ENCODE peak calls at places on chromosome 1, in four cellular contexts. W is GM12878, Y is spleen, J is GM23338. P is an unnamed sample.

GRCh38 chr1:95085376-95085775 is 12.6 kb upstream of the ALG14 start:
- DNase-seq in J (no peak), W (no peak), Y (no peak), P (no peak)

GRCh38 chr1:236534164-236534651 is 10.4 kb downstream of the LGALS8 start:
- DNase-seq in J (no peak), W (no peak), Y (no peak), P (no peak)

GRCh38 chr1:97277891-97278662 is 556.5 kb downstream of the PTBP2 start:
- DNase-seq in W (no peak), Y (no peak), J (no peak), P (no peak)

GRCh38 chr1:220575718-220576497 is 48.0 kb downstream of the MARK1 start:
- DNase-seq in Y (no peak), J (no peak), W (no peak), P (no peak)

GRCh38 chr1:186745531-186746146 is 65.4 kb upstream of the PTGS2 start:
- DNase-seq in Y (no peak), W (no peak), J (no peak), P (no peak)

GRCh38 chr1:51833700-51834099 is 44.8 kb downstream of the NRDC start:
- DNase-seq in J (no peak), W (no peak), Y (no peak), P (no peak)

GRCh38 chr1:199172286-199173124 is 533.7 kb downstream of the PTPRC start:
- DNase-seq in J (no peak), W (no peak), Y (no peak), P (no peak)

GRCh38 chr1:161956097-161956496 is 67.6 kb downstream of the OLFML2B start:
- DNase-seq in W (no peak), J (no peak), Y (no peak), P (no peak)

GRCh38 chr1:15797614-15798390 is 9.6 kb downstream of the UQCRHL start:
- DNase-seq in W (no peak), Y (no peak), J (no peak), P (no peak)

GRCh38 chr1:204262506-204263239 is 48.9 kb upstream of the GOLT1A start:
- DNase-seq in J (no peak), Y (no peak), W (no peak), P (no peak)

GRCh38 chr1:50656931-50657330 is 233.7 kb upstream of the DMRTA2 start:
- DNase-seq in Y (no peak), J (no peak), W (no peak), P (no peak)

GRCh38 chr1:70043806-70044205 is 161.6 kb downstream of the LRRC40 start:
- DNase-seq in W (no peak), Y (no peak), J (peak), P (no peak)

GRCh38 chr1:206766251-206766856 is 4.2 kb upstream of the IL19 start:
- DNase-seq in Y (peak), W (peak), J (no peak), P (no peak)

GRCh38 chr1:245172829-245173228 is 18.0 kb downstream of the KIF26B start:
- DNase-seq in Y (no peak), J (no peak), W (no peak), P (no peak)

GRCh38 chr1:236657398-236657797 is 28.9 kb upstream of the ACTN2 start:
- DNase-seq in J (no peak), W (no peak), Y (no peak), P (no peak)

GRCh38 chr1:1302006-1302430 is 5.7 kb downstream of the ACAP3 start:
- DNase-seq in J (peak), Y (no peak), W (no peak), P (no peak)

GRCh38 chr1:39085174-39085573 is 59.0 kb downstream of the NDUFS5 start:
- DNase-seq in Y (no peak), J (no peak), W (no peak), P (no peak)

GRCh38 chr1:172492421-172492820 is 40.5 kb upstream of the SUCO start:
- DNase-seq in J (no peak), W (no peak), Y (no peak), P (no peak)

GRCh38 chr1:40404670-40405462 is 31.3 kb downstream of the SMAP2 start:
- DNase-seq in Y (no peak), J (peak), W (no peak), P (no peak)

GRCh38 chr1:118716775-118717174 is 271.4 kb downstream of the TBX15 start:
- DNase-seq in J (peak), Y (no peak), W (no peak), P (no peak)

GRCh38 chr1:5978452-5978851 is 13.8 kb downstream of the NPHP4 start:
- DNase-seq in Y (peak), J (no peak), W (no peak), P (no peak)

GRCh38 chr1:176880954-176881595 is 283.4 kb downstream of the ASTN1 start:
- DNase-seq in Y (no peak), J (peak), W (no peak), P (no peak)

GRCh38 chr1:109613396-109614147 is 5.8 kb downstream of the GNAT2 start:
- DNase-seq in J (no peak), W (no peak), Y (no peak), P (no peak)

GRCh38 chr1:87335175-87335992 is 6.7 kb downstream of the LMO4 start:
- DNase-seq in J (peak), W (no peak), Y (peak), P (no peak)

GRCh38 chr1:221344693-221345092 is 397.2 kb downstream of the DUSP10 start:
- DNase-seq in W (no peak), J (no peak), Y (no peak), P (no peak)

GRCh38 chr1:157438236-157439012 is 113.9 kb downstream of the FCRL5 start:
- DNase-seq in W (no peak), Y (no peak), J (peak), P (no peak)

GRCh38 chr1:205913451-205914204 is 29.6 kb downstream of the SLC26A9 start:
- DNase-seq in W (no peak), Y (no peak), J (no peak), P (no peak)

GRCh38 chr1:38370716-38371504 is 324.3 kb upstream of the POU3F1 start:
- DNase-seq in W (no peak), J (peak), Y (no peak), P (peak)

GRCh38 chr1:12370241-12370980 is 140.6 kb downstream of the VPS13D start:
- DNase-seq in J (no peak), W (no peak), Y (no peak), P (no peak)

GRCh38 chr1:183228650-183229220 is 42.7 kb downstream of the LAMC2 start:
- DNase-seq in J (no peak), Y (no peak), W (no peak), P (no peak)

GRCh38 chr1:175808573-175808972 is 65.2 kb upstream of the TNR start:
- DNase-seq in Y (no peak), J (peak), W (no peak), P (no peak)

GRCh38 chr1:101101362-101101761 is 75.8 kb upstream of the DPH5 start:
- DNase-seq in Y (no peak), W (no peak), J (no peak), P (no peak)

GRCh38 chr1:204647114-204647804 is 38.3 kb downstream of the LRRN2 start:
- DNase-seq in W (peak), J (peak), Y (no peak), P (no peak)

DNA sequence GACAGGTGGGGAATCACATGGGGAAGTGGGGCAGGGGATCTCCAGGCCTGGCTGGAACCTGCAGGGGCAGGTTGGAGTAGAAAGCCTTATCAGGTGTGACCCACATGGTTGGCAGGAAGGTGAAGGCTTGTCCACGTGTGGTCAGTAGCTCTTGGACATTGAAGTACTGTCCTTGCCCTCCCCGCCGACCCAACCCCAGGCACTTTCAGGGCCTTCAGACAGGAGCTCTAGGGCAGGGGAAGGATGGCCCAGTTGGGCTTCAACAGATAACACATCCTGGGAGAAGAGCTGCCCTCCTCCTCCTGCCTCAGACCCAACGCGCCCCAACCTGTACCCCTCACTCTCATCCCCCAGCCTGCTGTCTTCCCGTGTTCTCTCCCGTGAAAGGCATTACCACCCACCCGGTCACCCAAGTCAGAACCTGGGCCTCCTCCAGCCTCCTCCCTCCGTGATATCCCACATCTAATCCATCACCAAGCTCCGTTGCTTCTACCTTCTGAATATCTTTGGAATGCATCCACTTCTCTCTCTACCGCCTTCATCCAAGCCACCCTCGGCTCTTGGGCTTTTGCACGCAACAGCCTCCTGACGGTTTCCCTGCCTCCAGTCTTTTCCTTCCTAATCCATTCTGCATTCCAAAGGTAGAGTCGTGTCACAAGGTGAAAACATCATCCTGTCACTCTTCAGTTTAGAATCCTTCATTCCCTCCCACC is 15.9 kb downstream of the PTPRF start:
- DNase-seq in W (no peak), J (no peak), Y (no peak), P (no peak)
- TF ChIP-seq POLR2AphosphoS5 in W (no peak), J (no peak), Y (no peak), P (no peak)

GRCh38 chr1:179971563-179972496 is 17.2 kb downstream of the CEP350 start:
- DNase-seq in W (no peak), Y (no peak), J (no peak), P (no peak)
- H3K4me3 ChIP-seq in W (no peak), Y (no peak), J (no peak), P (no peak)

GRCh38 chr1:3685229-3685628 is 32.9 kb downstream of the TP73 start:
- DNase-seq in Y (no peak), J (no peak), W (no peak), P (no peak)
- TF ChIP-seq POLR2AphosphoS5 in Y (no peak), J (no peak), W (no peak), P (no peak)

GRCh38 chr1:24928631-24929090 is 1.4 kb downstream of the RUNX3 start:
- DNase-seq in W (no peak), J (peak), Y (peak), P (no peak)

GRCh38 chr1:24927473-24927872 is 2.6 kb downstream of the RUNX3 start:
- DNase-seq in Y (no peak), J (no peak), W (no peak), P (no peak)

GRCh38 chr1:24926596-24927249 is 3.4 kb downstream of the RUNX3 start:
- DNase-seq in W (no peak), J (peak), Y (no peak), P (no peak)

GRCh38 chr1:24929091-24929875 is 793 bp downstream of the RUNX3 start:
- DNase-seq in W (no peak), Y (peak), J (peak), P (no peak)

DNA sequence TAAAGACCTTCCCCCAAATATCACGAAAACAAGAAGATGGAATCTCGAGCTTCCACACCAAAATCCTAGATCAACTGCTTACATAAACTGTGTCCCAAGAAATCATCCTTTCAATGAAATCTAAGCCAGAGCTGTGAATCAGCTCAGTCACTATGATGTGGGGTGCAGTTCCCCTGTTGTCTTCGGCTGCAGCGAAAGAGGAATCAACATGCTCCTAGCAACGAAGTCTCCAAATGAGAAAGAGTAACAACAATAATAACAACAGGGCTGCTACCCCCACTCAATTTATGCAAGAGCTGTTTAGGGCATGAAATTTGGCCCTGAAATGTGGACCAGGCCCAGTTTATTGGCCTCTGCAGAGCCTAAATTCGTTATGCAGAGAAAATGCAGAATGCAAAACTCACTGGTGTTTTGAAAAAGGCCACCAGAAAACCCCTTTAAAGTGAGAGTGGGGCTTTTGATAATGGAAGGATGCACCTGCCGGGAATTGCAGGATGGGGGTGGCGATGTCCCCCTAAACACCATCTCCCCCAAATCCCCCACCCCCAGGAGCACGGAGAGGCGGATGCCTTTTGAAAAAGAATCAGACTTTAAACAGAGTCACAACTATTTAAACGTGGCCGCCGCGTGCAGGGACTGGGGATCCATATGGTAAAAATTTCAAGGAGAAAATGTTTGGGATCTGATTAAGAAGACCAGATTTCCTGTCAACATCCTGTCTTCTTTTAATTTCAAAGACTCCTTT is 2.0 kb downstream of the RUNX3 start:
- DNase-seq in W (no peak), Y (no peak), J (peak), P (no peak)
- H3K4me3 ChIP-seq in W (peak), Y (peak), J (peak), P (peak)

GRCh38 chr1:153882296-153882912 is 40.4 kb downstream of the GATAD2B start:
- DNase-seq in J (peak), Y (no peak), W (no peak), P (no peak)

GRCh38 chr1:153881764-153882163 is 41.0 kb downstream of the GATAD2B start:
- DNase-seq in J (no peak), Y (no peak), W (no peak), P (no peak)

GRCh38 chr1:153880024-153880423 is 42.7 kb downstream of the GATAD2B start:
- DNase-seq in W (no peak), Y (no peak), J (no peak), P (no peak)

GRCh38 chr1:153883223-153883622 is 39.5 kb downstream of the GATAD2B start:
- DNase-seq in Y (no peak), W (no peak), J (no peak), P (no peak)

DNA sequence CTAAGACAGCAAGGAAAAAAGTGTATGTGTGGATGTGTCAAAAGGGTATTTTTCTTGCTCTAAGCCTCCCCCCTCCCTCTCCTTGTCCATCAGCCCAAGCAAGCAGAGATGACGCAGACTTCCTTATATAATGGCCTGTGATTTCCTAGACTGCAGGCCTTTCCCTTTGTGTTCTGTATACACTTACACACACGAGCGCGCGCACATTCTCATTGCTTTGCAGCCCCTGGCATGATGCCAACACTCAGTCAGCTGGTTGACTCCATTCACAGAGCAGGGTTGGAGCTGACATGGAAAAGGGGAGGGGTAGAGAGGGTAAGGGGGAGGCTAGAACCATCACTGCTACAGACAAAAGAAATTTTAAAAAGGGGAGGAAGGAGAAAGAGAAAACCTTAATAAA is 41.8 kb downstream of the GATAD2B start:
- DNase-seq in J (no peak), W (no peak), Y (peak), P (peak)
- TF ChIP-seq POLR2AphosphoS5 in J (no peak), W (no peak), Y (no peak), P (peak)

GRCh38 chr1:201630582-201630981 is 91.7 kb downstream of the NAV1 start:
- DNase-seq in Y (no peak), J (no peak), W (no peak), P (no peak)

GRCh38 chr1:201626629-201627275 is 87.8 kb downstream of the NAV1 start:
- DNase-seq in Y (no peak), J (no peak), W (no peak), P (no peak)

GRCh38 chr1:201625711-201626300 is 86.9 kb downstream of the NAV1 start:
- DNase-seq in W (no peak), J (no peak), Y (no peak), P (no peak)

GRCh38 chr1:201631037-201631436 is 92.1 kb downstream of the NAV1 start:
- DNase-seq in J (no peak), W (no peak), Y (no peak), P (no peak)

GRCh38 chr1:201628490-201628889 is 89.6 kb downstream of the NAV1 start:
- DNase-seq in J (no peak), Y (no peak), W (no peak), P (no peak)
- H3K4me3 ChIP-seq in J (no peak), Y (no peak), W (no peak), P (no peak)

GRCh38 chr1:156123356-156124196 is 9.1 kb downstream of the LMNA start:
- DNase-seq in Y (peak), J (peak), W (peak), P (peak)

GRCh38 chr1:156126701-156127534 is 12.4 kb downstream of the LMNA start:
- DNase-seq in W (peak), Y (no peak), J (no peak), P (peak)

GRCh38 chr1:156124557-156125483 is 10.3 kb downstream of the LMNA start:
- DNase-seq in Y (no peak), J (peak), W (peak), P (no peak)

GRCh38 chr1:156128749-156129682 is 14.5 kb downstream of the LMNA start:
- DNase-seq in Y (no peak), J (no peak), W (no peak), P (no peak)

DNA sequence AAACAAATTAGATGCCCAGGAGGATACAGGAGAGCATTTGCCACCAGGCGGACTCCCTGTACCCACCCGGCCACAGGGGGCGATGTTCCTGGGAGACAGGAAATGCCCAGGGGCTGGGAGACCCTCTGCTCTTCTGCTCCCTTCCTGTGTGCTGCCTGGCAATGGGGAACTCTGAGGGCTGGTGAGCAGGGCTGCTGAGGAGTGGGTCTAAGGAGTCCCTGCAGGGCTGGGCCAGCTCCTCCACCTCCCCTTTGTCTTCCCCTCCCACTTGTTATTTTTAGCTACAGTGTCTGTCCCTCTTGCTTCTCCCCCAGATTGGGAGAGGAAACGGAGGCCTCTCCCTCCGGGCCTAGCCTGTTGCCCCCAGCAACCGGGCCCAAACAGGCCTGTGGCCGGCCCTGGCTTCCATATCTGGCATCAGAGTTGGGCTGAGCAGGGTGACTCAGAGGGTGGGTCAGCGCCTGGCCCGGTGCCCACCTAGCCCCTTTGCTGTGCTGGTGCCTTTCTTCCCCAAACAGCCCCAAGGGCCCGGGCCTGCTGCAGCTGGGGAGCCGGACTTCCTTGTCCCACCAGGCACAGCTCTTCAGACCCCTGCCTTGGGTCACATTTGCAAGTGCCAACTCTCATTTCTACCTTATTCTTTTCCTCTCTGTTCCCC is 11.7 kb downstream of the LMNA start:
- DNase-seq in W (no peak), J (peak), Y (peak), P (peak)
- TF ChIP-seq POLR2AphosphoS5 in W (peak), J (peak), Y (peak), P (no peak)

DNA sequence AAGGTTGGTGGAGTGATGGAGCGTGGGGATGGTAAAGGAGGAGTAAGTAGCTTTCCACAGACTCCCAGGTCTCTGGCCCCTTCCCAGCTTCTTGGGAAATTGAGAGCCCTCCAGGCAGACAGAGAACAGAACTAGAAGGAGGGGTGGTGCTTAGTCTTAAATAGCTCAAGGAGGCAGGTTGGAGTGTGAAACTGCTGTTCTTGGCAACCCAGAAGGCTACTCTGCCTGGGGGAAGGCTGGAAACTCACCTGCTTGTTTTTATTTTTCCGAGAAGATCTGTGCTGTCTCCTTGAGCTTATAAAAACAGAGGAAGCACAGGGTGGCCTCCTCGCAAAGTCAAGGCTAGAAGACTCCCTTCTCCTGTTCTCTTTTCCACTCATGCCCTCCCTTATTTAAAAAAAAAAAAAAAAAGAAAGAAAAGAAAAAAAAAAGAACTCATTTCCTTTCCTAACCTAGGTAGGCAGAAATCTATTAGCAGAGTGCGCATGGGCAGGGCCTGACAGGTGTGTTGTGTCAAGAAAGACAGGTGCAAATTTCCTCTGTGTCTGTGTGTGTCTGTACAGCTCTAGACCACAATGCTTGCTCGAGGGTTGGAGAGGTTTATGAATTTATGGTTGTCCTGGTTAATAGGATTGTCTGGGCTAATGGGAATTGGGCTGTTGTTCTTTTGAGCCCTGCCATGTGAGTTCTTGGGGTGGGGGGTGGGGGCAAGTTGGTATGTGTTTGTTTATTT is 2.1 kb downstream of the PROX1 start:
- DNase-seq in J (peak), Y (no peak), W (no peak), P (peak)
- H3K4me3 ChIP-seq in J (peak), Y (peak), W (no peak), P (peak)

GRCh38 chr1:184945678-184946412 is 28.5 kb downstream of the NIBAN1 start:
- DNase-seq in J (no peak), Y (no peak), W (peak), P (peak)
- TF ChIP-seq POLR2AphosphoS5 in J (no peak), Y (no peak), W (no peak), P (no peak)

GRCh38 chr1:210234254-210234747 is 1.7 kb downstream of the SERTAD4 start:
- DNase-seq in W (no peak), Y (no peak), J (peak), P (peak)
- H3K4me3 ChIP-seq in W (no peak), Y (peak), J (peak), P (peak)

P was measured in esophagus muscularis mucosa.